ENCODE peak calls at places on chromosome 4, in five cellular contexts. C, R, V, N and B are unnamed samples.

GRCh38 chr4:80136238-80136637 is 61.1 kb upstream of the PRDM8 start:
- DNase-seq in C (no peak), R (no peak), V (no peak), N (no peak), B (no peak)

GRCh38 chr4:35952751-35953150 is 291.6 kb downstream of the ARAP2 start:
- DNase-seq in C (no peak), R (no peak), V (no peak), N (no peak), B (no peak)

GRCh38 chr4:92100980-92101379 is 202.8 kb upstream of the GRID2 start:
- DNase-seq in C (no peak), R (no peak), V (no peak), N (no peak), B (no peak)

GRCh38 chr4:74742191-74742590 is 52.1 kb downstream of the BTC start:
- DNase-seq in C (no peak), R (no peak), V (no peak), N (no peak), B (no peak)

GRCh38 chr4:128455076-128455345 is 167.4 kb upstream of the PGRMC2 start:
- DNase-seq in C (no peak), R (no peak), V (no peak), N (no peak), B (no peak)

GRCh38 chr4:92304073-92304472 is 307 bp downstream of the GRID2 start:
- DNase-seq in C (no peak), R (no peak), V (no peak), N (no peak), B (no peak)

GRCh38 chr4:19807505-19807904 is 444.2 kb upstream of the SLIT2 start:
- DNase-seq in C (peak; percentile 93), R (no peak), V (no peak), N (no peak), B (no peak)

GRCh38 chr4:44493924-44494323 is 45.3 kb upstream of the KCTD8 start:
- DNase-seq in C (peak; percentile 38), R (no peak), V (peak; percentile 1), N (no peak), B (no peak)

GRCh38 chr4:78155616-78156105 is 98.5 kb downstream of the FRAS1 start:
- DNase-seq in C (no peak), R (no peak), V (no peak), N (no peak), B (no peak)

GRCh38 chr4:74640111-74640903 is 154.0 kb downstream of the BTC start:
- DNase-seq in C (peak; percentile 63), R (no peak), V (no peak), N (no peak), B (no peak)

GRCh38 chr4:42642136-42642797 is 14.6 kb downstream of the ATP8A1 start:
- DNase-seq in C (no peak), R (no peak), V (no peak), N (no peak), B (no peak)

GRCh38 chr4:126779446-126780166 is 853.2 kb upstream of the INTU start:
- DNase-seq in C (peak; percentile 73), R (no peak), V (no peak), N (no peak), B (no peak)

GRCh38 chr4:3059090-3059428 is 15.3 kb downstream of the HTT-AS start:
- DNase-seq in C (no peak), R (no peak), V (no peak), N (no peak), B (no peak)

GRCh38 chr4:144181386-144181785 is 40.9 kb upstream of the GYPA start:
- DNase-seq in C (no peak), R (no peak), V (no peak), N (no peak), B (no peak)

GRCh38 chr4:41465135-41465761 is 72.7 kb upstream of the LIMCH1 start:
- DNase-seq in C (peak; percentile 7), R (no peak), V (no peak), N (no peak), B (no peak)

GRCh38 chr4:162959056-162959455 is 207.6 kb downstream of the NAF1 start:
- DNase-seq in C (no peak), R (no peak), V (no peak), N (no peak), B (no peak)

GRCh38 chr4:163858515-163858914 is 364.0 kb downstream of the TMA16 start:
- DNase-seq in C (no peak), R (no peak), V (no peak), N (no peak), B (no peak)

GRCh38 chr4:139972305-139972704 is 181.7 kb downstream of the MAML3 start:
- DNase-seq in C (no peak), R (no peak), V (no peak), N (no peak), B (no peak)

GRCh38 chr4:19262467-19262866 is 989.2 kb upstream of the SLIT2 start:
- DNase-seq in C (no peak), R (no peak), V (no peak), N (no peak), B (no peak)

GRCh38 chr4:99885063-99885664 is 9.1 kb downstream of the LAMTOR3 start:
- DNase-seq in C (peak; percentile 61), R (peak; percentile 31), V (no peak), N (peak; percentile 59), B (no peak)

GRCh38 chr4:5710065-5710961 is 688 bp upstream of the EVC start:
- DNase-seq in C (peak; percentile 69), R (no peak), V (no peak), N (no peak), B (no peak)

GRCh38 chr4:148787831-148788477 is 345.7 kb upstream of the NR3C2 start:
- DNase-seq in C (no peak), R (no peak), V (no peak), N (no peak), B (no peak)

GRCh38 chr4:30537462-30537861 is 182.7 kb upstream of the PCDH7 start:
- DNase-seq in C (peak; percentile 24), R (no peak), V (no peak), N (no peak), B (no peak)

GRCh38 chr4:20847124-20847747 is 147.0 kb downstream of the PACRGL start:
- DNase-seq in C (peak; percentile 68), R (no peak), V (no peak), N (no peak), B (no peak)

GRCh38 chr4:7771056-7771455 is 168.6 kb downstream of the AFAP1 start:
- DNase-seq in C (no peak), R (no peak), V (no peak), N (peak; percentile 35), B (no peak)

GRCh38 chr4:141922224-141922623 is 285.8 kb downstream of the IL15 start:
- DNase-seq in C (peak; percentile 26), R (no peak), V (no peak), N (no peak), B (no peak)

GRCh38 chr4:73978886-73979285 is 2.9 kb downstream of the PF4 start:
- DNase-seq in C (peak; percentile 75), R (no peak), V (no peak), N (no peak), B (no peak)

GRCh38 chr4:140876597-140877364 is 120.6 kb upstream of the TBC1D9 start:
- DNase-seq in C (peak; percentile 76), R (no peak), V (no peak), N (no peak), B (no peak)

GRCh38 chr4:99013884-99014523 is 18.5 kb downstream of the METAP1 start:
- DNase-seq in C (no peak), R (no peak), V (no peak), N (no peak), B (no peak)

GRCh38 chr4:7151668-7152227 is 40.6 kb upstream of the SORCS2 start:
- DNase-seq in C (no peak), R (no peak), V (no peak), N (no peak), B (no peak)

GRCh38 chr4:45317276-45317675 is 590.9 kb upstream of the GNPDA2 start:
- DNase-seq in C (peak; percentile 1), R (no peak), V (no peak), N (no peak), B (no peak)

GRCh38 chr4:131006388-131006787 is 1910.4 kb downstream of the C4orf33 start:
- DNase-seq in C (no peak), R (no peak), V (no peak), N (no peak), B (no peak)

GRCh38 chr4:72767903-72768817 is 199.1 kb upstream of the ADAMTS3 start:
- DNase-seq in C (peak; percentile 78), R (no peak), V (no peak), N (no peak), B (no peak)

DNA sequence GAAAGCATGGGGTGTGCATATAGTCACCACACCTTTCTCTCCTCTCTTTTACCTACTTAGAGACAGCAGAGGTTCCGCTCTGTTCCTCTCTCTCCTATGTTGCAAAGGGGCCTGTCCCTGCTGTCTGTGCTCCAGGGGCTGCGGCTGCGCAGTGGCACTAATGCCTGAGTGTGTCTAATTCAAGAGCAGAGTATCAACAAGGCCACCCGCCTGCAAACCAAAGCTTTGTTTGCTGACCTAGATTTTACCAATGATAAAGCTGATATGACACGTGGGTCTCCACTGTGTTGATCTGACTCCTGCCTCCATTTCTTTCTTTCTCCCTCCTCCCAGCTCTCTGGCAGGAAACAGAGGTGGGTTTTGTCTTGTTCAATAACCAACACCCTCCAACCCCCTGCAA is 74.9 kb downstream of the NSG1 start:
- DNase-seq in C (no peak), R (peak; percentile 74), V (no peak), N (no peak), B (no peak)
- H3K4me1 ChIP-seq in C (peaks cover 14% of the 10 kb centered on the region), R (peaks cover 16% of the 10 kb centered on the region), V (peaks cover 9% of the 10 kb centered on the region), N (peaks cover 7% of the 10 kb centered on the region), B (no peaks in the 10 kb centered on the region)

GRCh38 chr4:125526420-125526819 is 211.7 kb downstream of the FAT4 start:
- DNase-seq in C (peak; percentile 12), R (no peak), V (no peak), N (no peak), B (no peak)
- H3K27ac ChIP-seq in C (no peak overlapping the region), R (no peak overlapping the region), V (no peak overlapping the region), N (no peak overlapping the region), B (no peak overlapping the region)

GRCh38 chr4:1207157-1207470 is 34.7 kb upstream of the SPON2 start:
- DNase-seq in C (no peak), R (no peak), V (no peak), N (no peak), B (no peak)
- H3K4me1 ChIP-seq in C (peaks cover 15% of the 10 kb centered on the region), R (peaks cover 38% of the 10 kb centered on the region), V (no peaks in the 10 kb centered on the region), N (peaks cover 38% of the 10 kb centered on the region), B (peaks cover 31% of the 10 kb centered on the region)

GRCh38 chr4:82352825-82353370 is 20.9 kb downstream of the HNRNPD start:
- DNase-seq in C (peak; percentile 47), R (no peak), V (no peak), N (no peak), B (no peak)
- H3K27ac ChIP-seq in C (peak overlapping the region; percentile 49), R (no peak overlapping the region), V (no peak overlapping the region), N (peak overlapping the region; percentile 7), B (no peak overlapping the region)

DNA sequence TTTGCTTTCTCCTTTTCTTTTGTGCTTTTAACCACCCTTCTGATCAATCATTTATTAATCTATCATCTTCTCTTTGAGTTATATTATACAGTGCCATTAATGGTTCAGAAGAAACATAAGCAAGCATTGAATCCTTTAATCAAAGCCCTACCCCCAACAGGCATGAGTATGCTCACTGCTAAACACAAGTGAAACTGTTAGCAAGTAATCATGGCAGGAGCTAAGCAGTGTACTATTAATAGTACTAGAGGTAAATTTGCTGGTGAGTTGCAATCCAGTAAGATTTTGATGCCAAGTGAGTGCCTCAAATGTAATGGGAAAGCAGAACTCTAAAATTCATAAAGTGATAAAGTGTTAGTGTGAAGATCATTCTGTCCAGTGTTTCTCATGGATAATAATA is 57.2 kb downstream of the FNIP2 start:
- DNase-seq in C (peak; percentile 28), R (no peak), V (no peak), N (no peak), B (no peak)
- H3K4me1 ChIP-seq in C (peaks cover 38% of the 10 kb centered on the region), R (peaks cover 18% of the 10 kb centered on the region), V (no peaks in the 10 kb centered on the region), N (no peaks in the 10 kb centered on the region), B (peaks cover 65% of the 10 kb centered on the region)